ENCODE peak calls at places on chromosomes 13 and 19, in seven cellular contexts. M is GM12865, G is IMR-90, T is cardiac muscle cell, U is lower leg skin, Q is AG09309, R is body of pancreas. X is an unnamed sample.

GRCh38 chr13:30463820-30464495 is 1.8 kb downstream of the HMGB1 start:
- DNase-seq in M (peak; percentile 94), G (peak; percentile 50), T (peak; percentile 56), U (peak; percentile 61), Q (no peak), R (peak; percentile 66), X (no peak)

GRCh38 chr19:3275068-3275582 is 50.7 kb downstream of the CELF5 start:
- DNase-seq in M (peak; percentile 54), G (no peak), T (peak; percentile 13), U (no peak), Q (no peak), R (peak; percentile 25), X (no peak)

GRCh38 chr13:26787961-26788360 is 27.4 kb upstream of the GPR12 start:
- DNase-seq in M (no peak), G (no peak), T (no peak), U (no peak), Q (no peak), R (no peak), X (no peak)

GRCh38 chr19:45035755-45036154 is 3.1 kb upstream of the CLASRP start:
- DNase-seq in M (no peak), G (no peak), T (no peak), U (no peak), Q (no peak), R (no peak), X (no peak)

GRCh38 chr19:50639121-50640112 is at the start of gene SYT3:
- DNase-seq in M (peak; percentile 5), G (peak; percentile 27), T (peak; percentile 80), U (no peak), Q (no peak), R (peak; percentile 34), X (no peak)

GRCh38 chr13:47168086-47168485 is 271.2 kb upstream of the HTR2A start:
- DNase-seq in M (peak; percentile 40), G (peak; percentile 92), T (no peak), U (no peak), Q (no peak), R (no peak), X (no peak)

GRCh38 chr19:19426216-19426615 is 20.7 kb downstream of the GATAD2A start:
- DNase-seq in M (no peak), G (no peak), T (no peak), U (no peak), Q (no peak), R (no peak), X (no peak)

GRCh38 chr19:38211206-38211605 is 12.8 kb downstream of the DPF1 start:
- DNase-seq in M (no peak), G (no peak), T (no peak), U (no peak), Q (no peak), R (no peak), X (no peak)

GRCh38 chr19:48896191-48896720 is 2.3 kb downstream of the TULP2 start:
- DNase-seq in M (peak; percentile 54), G (no peak), T (peak; percentile 79), U (peak; percentile 46), Q (no peak), R (peak; percentile 69), X (no peak)

GRCh38 chr13:75319244-75319643 is 162.7 kb downstream of the TBC1D4 start:
- DNase-seq in M (no peak), G (peak; percentile 63), T (no peak), U (no peak), Q (no peak), R (no peak), X (no peak)

GRCh38 chr13:71218960-71219359 is 648.0 kb downstream of the DACH1 start:
- DNase-seq in M (peak; percentile 45), G (no peak), T (peak; percentile 3), U (no peak), Q (no peak), R (no peak), X (no peak)

GRCh38 chr13:45882626-45883025 is 31.1 kb upstream of the SIAH3 start:
- DNase-seq in M (no peak), G (no peak), T (no peak), U (no peak), Q (no peak), R (no peak), X (no peak)

GRCh38 chr13:45880242-45880641 is 28.7 kb upstream of the SIAH3 start:
- DNase-seq in M (no peak), G (no peak), T (no peak), U (no peak), Q (no peak), R (no peak), X (no peak)

GRCh38 chr13:45878966-45879365 is 27.4 kb upstream of the SIAH3 start:
- DNase-seq in M (no peak), G (no peak), T (no peak), U (no peak), Q (no peak), R (no peak), X (no peak)

GRCh38 chr13:45876781-45877180 is 25.2 kb upstream of the SIAH3 start:
- DNase-seq in M (no peak), G (no peak), T (no peak), U (no peak), Q (no peak), R (no peak), X (no peak)

GRCh38 chr13:45879666-45880065 is 28.1 kb upstream of the SIAH3 start:
- DNase-seq in M (peak; percentile 31), G (no peak), T (peak; percentile 42), U (no peak), Q (no peak), R (no peak), X (no peak)
- TF ChIP-seq CTCF in M (peak; percentile 42), G (no peak), T (no peak), U (no peak), Q (no peak), R (peak; percentile 26), X (peak; percentile 79)

GRCh38 chr19:911197-912033 is 1.6 kb downstream of the R3HDM4 start:
- DNase-seq in M (no peak), G (no peak), T (no peak), U (no peak), Q (no peak), R (no peak), X (no peak)
- H3K4me3 ChIP-seq in M (peak overlapping the region; percentile 43), G (peak overlapping the region; percentile 17), T (no peak overlapping the region), U (no peak overlapping the region), Q (no peak overlapping the region), R (no peak overlapping the region), X (peak overlapping the region; percentile 15)

GRCh38 chr13:85879014-85879413 is 79.8 kb upstream of the SLITRK6 start:
- DNase-seq in M (no peak), G (no peak), T (no peak), U (no peak), Q (no peak), R (no peak), X (no peak)
- TF ChIP-seq CTCF in M (no peak), G (no peak), T (no peak), U (no peak), Q (no peak), R (no peak), X (no peak)

GRCh38 chr19:31733591-31733990 is 384.4 kb upstream of the TSHZ3 start:
- DNase-seq in M (no peak), G (no peak), T (no peak), U (no peak), Q (no peak), R (no peak), X (no peak)

GRCh38 chr19:31727536-31727935 is 378.3 kb upstream of the TSHZ3 start:
- DNase-seq in M (no peak), G (no peak), T (no peak), U (no peak), Q (no peak), R (no peak), X (no peak)

GRCh38 chr19:31725051-31725450 is 375.8 kb upstream of the TSHZ3 start:
- DNase-seq in M (no peak), G (no peak), T (peak; percentile 17), U (no peak), Q (no peak), R (no peak), X (no peak)

GRCh38 chr19:31730270-31730669 is 381.0 kb upstream of the TSHZ3 start:
- DNase-seq in M (no peak), G (no peak), T (no peak), U (no peak), Q (no peak), R (no peak), X (no peak)
- H3K4me3 ChIP-seq in M (no peak overlapping the region), G (no peak overlapping the region), T (no peak overlapping the region), U (no peak overlapping the region), Q (no peak overlapping the region), R (no peak overlapping the region), X (no peak overlapping the region)

DNA sequence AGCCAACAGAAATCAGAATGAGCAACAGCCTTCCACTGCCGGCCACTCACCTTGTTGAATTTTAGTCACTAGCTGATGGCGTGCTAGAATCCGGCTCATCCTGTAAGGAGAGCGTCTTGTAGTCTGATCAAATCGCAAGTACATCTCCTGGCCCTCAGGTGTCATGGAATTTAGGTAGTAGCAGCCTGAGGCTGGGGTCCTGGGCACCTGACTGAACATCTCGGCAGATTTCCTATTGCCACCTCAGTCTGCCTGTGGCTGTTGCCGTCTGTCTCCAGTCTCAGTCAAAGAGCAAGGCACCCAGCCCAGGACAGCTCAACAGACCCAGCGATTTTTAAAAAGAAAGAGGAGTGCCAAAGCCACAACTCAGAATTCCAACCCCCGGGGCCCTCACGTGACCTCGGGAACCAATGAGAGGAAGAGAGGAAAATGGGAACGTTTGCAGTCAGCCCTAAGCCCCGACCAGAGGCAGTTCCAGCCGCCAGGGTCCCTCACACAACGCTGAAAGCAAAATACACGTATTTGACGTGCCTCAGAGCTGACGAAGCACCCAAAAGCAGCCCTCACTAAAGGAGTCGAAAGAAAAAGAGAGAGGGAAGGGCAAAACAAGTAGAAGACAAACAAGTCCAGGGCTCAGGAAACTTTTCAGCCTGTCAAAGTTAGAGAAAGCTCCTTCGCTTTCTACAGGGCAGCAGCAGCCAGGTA is at the start of gene STARD13:
- DNase-seq in M (peak; percentile 25), G (peak; percentile 98), T (peak; percentile 93), U (peak; percentile 96), Q (peak; percentile 93), R (peak; percentile 92), X (peak; percentile 85)
- TF ChIP-seq CTCF in M (no peak), G (peak; percentile 64), T (peak; percentile 51), U (no peak), Q (peak; percentile 46), R (peak; percentile 79), X (peak; percentile 51)

GRCh38 chr19:18328340-18329034 is 5.6 kb upstream of the LSM4 start:
- DNase-seq in M (peak; percentile 96), G (peak; percentile 97), T (peak; percentile 97), U (peak; percentile 97), Q (peak; percentile 94), R (peak; percentile 94), X (peak; percentile 96)

GRCh38 chr19:18326772-18327171 is 3.9 kb upstream of the LSM4 start:
- DNase-seq in M (no peak), G (no peak), T (no peak), U (no peak), Q (no peak), R (no peak), X (no peak)

GRCh38 chr19:18332917-18333530 is 7.4 kb upstream of the PGPEP1 start:
- DNase-seq in M (no peak), G (no peak), T (no peak), U (no peak), Q (no peak), R (no peak), X (no peak)

GRCh38 chr19:18330865-18331264 is 8.0 kb upstream of the LSM4 start:
- DNase-seq in M (no peak), G (no peak), T (no peak), U (no peak), Q (no peak), R (no peak), X (no peak)

DNA sequence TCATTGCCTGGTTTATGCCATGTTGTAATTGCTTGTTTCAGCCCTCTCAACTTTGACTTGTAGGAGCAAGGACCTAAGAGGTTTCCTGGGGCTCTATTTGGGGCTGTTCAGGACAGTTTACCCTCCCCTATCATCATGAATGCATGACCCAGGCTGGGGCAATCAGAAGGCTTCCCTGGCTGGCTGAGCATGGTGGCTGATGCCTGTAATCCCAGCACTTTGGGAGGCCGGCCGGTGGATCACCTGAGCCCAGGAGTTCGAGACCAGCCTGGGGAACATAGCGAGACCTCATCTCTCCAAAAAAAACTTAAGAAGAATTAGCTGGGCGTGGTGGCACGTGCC is 6.1 kb upstream of the LSM4 start:
- DNase-seq in M (no peak), G (no peak), T (no peak), U (no peak), Q (no peak), R (no peak), X (no peak)
- H3K4me3 ChIP-seq in M (peak overlapping the region; percentile 53), G (peak overlapping the region; percentile 35), T (peak overlapping the region; percentile 15), U (no peak overlapping the region), Q (no peak overlapping the region), R (no peak overlapping the region), X (peak overlapping the region; percentile 43)